ENCODE peak calls at places on chromosomes 12 and 14, in five cellular contexts. H, X, Z, Y and S are unnamed samples.

GRCh38 chr14:56592746-56593544 is 13.3 kb downstream of the TMEM260 start:
- DNase-seq in H (no peak), X (no peak), Z (no peak), Y (no peak), S (no peak)

GRCh38 chr14:61478971-61479473 is 157.6 kb downstream of the PRKCH start:
- DNase-seq in H (no peak), X (no peak), Z (no peak), Y (no peak), S (no peak)

GRCh38 chr12:1591029-1591428 is 3.4 kb downstream of the FBXL14 start:
- DNase-seq in H (peak), X (no peak), Z (no peak), Y (no peak), S (peak)

GRCh38 chr14:69693145-69693544 is 73.8 kb upstream of the SRSF5 start:
- DNase-seq in H (no peak), X (no peak), Z (no peak), Y (no peak), S (no peak)

GRCh38 chr12:124479680-124480468 is 87.5 kb downstream of the NCOR2 start:
- DNase-seq in H (no peak), X (no peak), Z (no peak), Y (no peak), S (no peak)

GRCh38 chr12:81167694-81168093 is 89.8 kb downstream of the ACSS3 start:
- DNase-seq in H (peak), X (no peak), Z (no peak), Y (no peak), S (no peak)

GRCh38 chr12:132550830-132551229 is 59.6 kb downstream of the LRCOL1 start:
- DNase-seq in H (no peak), X (no peak), Z (no peak), Y (no peak), S (no peak)

GRCh38 chr12:12648284-12648683 is 36.6 kb downstream of the CREBL2 start:
- DNase-seq in H (no peak), X (no peak), Z (no peak), Y (no peak), S (no peak)

GRCh38 chr12:42695490-42695995 is 106.0 kb upstream of the PRICKLE1 start:
- DNase-seq in H (no peak), X (no peak), Z (no peak), Y (no peak), S (no peak)

GRCh38 chr14:70047598-70048312 is 141.0 kb downstream of the SLC8A3 start:
- DNase-seq in H (no peak), X (no peak), Z (no peak), Y (no peak), S (no peak)

GRCh38 chr14:52735921-52736489 is 6.0 kb downstream of the STYX start:
- DNase-seq in H (peak), X (no peak), Z (no peak), Y (no peak), S (no peak)

GRCh38 chr14:77181124-77181602 is 435 bp upstream of the TMEM63C start:
- DNase-seq in H (no peak), X (no peak), Z (no peak), Y (no peak), S (no peak)

GRCh38 chr12:79591988-79592387 is 98.8 kb downstream of the PAWR start:
- DNase-seq in H (peak), X (no peak), Z (no peak), Y (no peak), S (no peak)

GRCh38 chr12:22046968-22047390 is 961 bp downstream of the CMAS start:
- DNase-seq in H (no peak), X (no peak), Z (no peak), Y (no peak), S (no peak)

GRCh38 chr14:104770851-104771272 is 17.9 kb downstream of the SIVA1 start:
- DNase-seq in H (no peak), X (no peak), Z (no peak), Y (no peak), S (no peak)

GRCh38 chr14:100406505-100407131 is 83.5 kb downstream of the SLC25A47 start:
- DNase-seq in H (peak), X (peak), Z (no peak), Y (no peak), S (no peak)

GRCh38 chr12:47602330-47602729 is 103.5 kb downstream of the RPAP3 start:
- DNase-seq in H (peak), X (no peak), Z (no peak), Y (no peak), S (no peak)

GRCh38 chr12:79555006-79555925 is 135.5 kb downstream of the PAWR start:
- DNase-seq in H (peak), X (no peak), Z (peak), Y (no peak), S (peak)

GRCh38 chr12:54634795-54635194 is at the start of gene LACRT:
- DNase-seq in H (no peak), X (no peak), Z (no peak), Y (no peak), S (no peak)

GRCh38 chr14:100070310-100070709 is 5.1 kb downstream of the EVL start:
- DNase-seq in H (no peak), X (no peak), Z (no peak), Y (no peak), S (no peak)

GRCh38 chr12:129870796-129871195 is 33.0 kb downstream of the TMEM132D start:
- DNase-seq in H (no peak), X (no peak), Z (no peak), Y (no peak), S (no peak)

GRCh38 chr12:114812858-114813761 is 129.1 kb upstream of the TBX3 start:
- DNase-seq in H (peak), X (no peak), Z (no peak), Y (peak), S (no peak)

GRCh38 chr12:67269632-67270578 is 747 bp downstream of the CAND1 start:
- DNase-seq in H (peak), X (peak), Z (peak), Y (no peak), S (no peak)

GRCh38 chr14:46197856-46198255 is 453.7 kb downstream of the RPL10L start:
- DNase-seq in H (peak), X (no peak), Z (no peak), Y (no peak), S (no peak)

GRCh38 chr12:119665164-119665929 is 2.6 kb upstream of the PRKAB1 start:
- DNase-seq in H (no peak), X (no peak), Z (no peak), Y (no peak), S (no peak)

GRCh38 chr14:92670177-92670576 is 78.2 kb downstream of the LGMN start:
- DNase-seq in H (peak), X (no peak), Z (no peak), Y (peak), S (peak)
- TF ChIP-seq CTCF in H (peak), X (no peak), Z (peak), Y (peak), S (peak)

DNA sequence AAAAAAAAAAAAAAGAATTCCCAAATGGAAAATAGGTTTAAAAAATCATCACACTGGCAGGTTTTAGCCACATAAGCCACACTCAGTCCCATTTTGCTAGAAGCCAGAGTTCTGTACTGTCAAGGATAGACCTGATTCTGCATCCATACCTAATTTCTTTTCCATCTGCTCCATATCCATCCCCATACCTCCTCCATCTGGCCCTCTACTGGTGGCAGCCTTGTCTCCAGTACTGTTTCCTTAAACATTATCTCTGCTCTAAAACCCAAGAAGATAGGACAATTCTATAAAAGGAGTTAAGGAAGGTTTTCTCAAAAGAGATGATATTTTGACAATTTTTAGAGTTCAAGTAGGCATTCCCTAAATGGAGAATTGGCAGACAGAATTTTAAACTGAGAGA is 26.0 kb upstream of the RXYLT1 start:
- DNase-seq in H (no peak), X (no peak), Z (no peak), Y (no peak), S (no peak)
- TF ChIP-seq CTCF in H (peak), X (no peak), Z (no peak), Y (peak), S (peak)

DNA sequence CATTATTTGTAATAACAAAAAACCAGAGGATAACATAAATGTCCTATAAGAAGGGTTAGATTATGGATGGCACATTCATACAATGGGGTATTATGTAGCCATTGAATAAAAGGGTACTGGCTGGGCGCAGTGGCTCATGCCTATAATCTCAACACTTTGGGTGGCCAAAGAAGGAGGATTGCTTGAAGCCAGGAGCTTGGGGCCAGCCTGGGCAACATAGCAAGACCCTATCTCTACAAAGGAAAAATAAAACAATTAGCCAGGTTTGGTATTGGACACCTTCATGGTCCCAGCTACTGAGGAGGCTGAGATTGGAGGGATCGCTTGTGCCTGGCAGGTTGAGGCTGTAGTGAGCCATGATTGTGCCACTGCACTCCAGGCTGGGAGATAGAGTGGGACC is 14.8 kb downstream of the PTPN11 start:
- DNase-seq in H (no peak), X (no peak), Z (no peak), Y (no peak), S (no peak)
- TF ChIP-seq CTCF in H (no peak), X (no peak), Z (no peak), Y (no peak), S (no peak)

GRCh38 chr12:41681898-41682297 is 462.8 kb downstream of the GXYLT1 start:
- DNase-seq in H (no peak), X (no peak), Z (no peak), Y (no peak), S (no peak)

GRCh38 chr12:41683513-41683912 is 461.2 kb downstream of the GXYLT1 start:
- DNase-seq in H (no peak), X (no peak), Z (no peak), Y (no peak), S (no peak)

GRCh38 chr12:41680155-41680554 is 464.5 kb downstream of the GXYLT1 start:
- DNase-seq in H (no peak), X (no peak), Z (no peak), Y (no peak), S (no peak)

GRCh38 chr12:41683023-41683422 is 461.7 kb downstream of the GXYLT1 start:
- DNase-seq in H (no peak), X (no peak), Z (no peak), Y (no peak), S (no peak)

GRCh38 chr12:41684997-41685396 is 459.7 kb downstream of the GXYLT1 start:
- DNase-seq in H (no peak), X (no peak), Z (no peak), Y (no peak), S (no peak)
- TF ChIP-seq CTCF in H (peak), X (no peak), Z (no peak), Y (no peak), S (no peak)

GRCh38 chr12:26058818-26059217 is 66.0 kb downstream of the BHLHE41 start:
- DNase-seq in H (peak), X (no peak), Z (no peak), Y (no peak), S (no peak)

GRCh38 chr12:26062006-26062405 is 62.8 kb downstream of the BHLHE41 start:
- DNase-seq in H (no peak), X (no peak), Z (no peak), Y (no peak), S (no peak)

GRCh38 chr12:26055087-26055486 is 69.8 kb downstream of the BHLHE41 start:
- DNase-seq in H (no peak), X (no peak), Z (no peak), Y (no peak), S (no peak)

GRCh38 chr12:26056335-26056734 is 68.5 kb downstream of the BHLHE41 start:
- DNase-seq in H (peak), X (peak), Z (no peak), Y (no peak), S (no peak)

DNA sequence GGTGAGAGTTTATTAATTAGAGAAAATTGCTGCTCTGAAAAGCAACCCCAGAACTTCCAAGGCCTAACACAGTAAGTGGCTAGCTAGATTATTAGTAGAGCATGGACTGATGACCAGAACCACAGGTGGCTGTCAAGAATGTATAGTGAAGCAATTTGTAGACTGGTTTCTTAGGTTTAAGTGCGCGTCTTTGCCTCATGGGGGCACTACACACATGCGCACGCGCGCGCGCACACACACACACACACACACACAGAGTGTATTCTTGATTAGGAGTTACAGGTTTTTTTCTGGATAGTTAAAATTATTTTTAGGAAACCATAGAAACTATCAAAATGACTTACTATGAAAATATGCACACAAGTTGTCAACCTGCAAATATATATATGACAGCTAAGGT is 66.5 kb downstream of the BHLHE41 start:
- DNase-seq in H (peak), X (no peak), Z (no peak), Y (no peak), S (no peak)
- TF ChIP-seq CTCF in H (no peak), X (no peak), Z (no peak), Y (no peak), S (peak)

GRCh38 chr14:64773046-64773445 is 68.8 kb downstream of the PLEKHG3 start:
- DNase-seq in H (no peak), X (no peak), Z (no peak), Y (no peak), S (no peak)

GRCh38 chr14:64771161-64771560 is 66.9 kb downstream of the PLEKHG3 start:
- DNase-seq in H (no peak), X (no peak), Z (no peak), Y (no peak), S (no peak)

GRCh38 chr14:64770751-64771150 is 66.5 kb downstream of the PLEKHG3 start:
- DNase-seq in H (no peak), X (no peak), Z (no peak), Y (no peak), S (no peak)

GRCh38 chr14:64773577-64773976 is 69.4 kb downstream of the PLEKHG3 start:
- DNase-seq in H (no peak), X (no peak), Z (no peak), Y (no peak), S (no peak)

DNA sequence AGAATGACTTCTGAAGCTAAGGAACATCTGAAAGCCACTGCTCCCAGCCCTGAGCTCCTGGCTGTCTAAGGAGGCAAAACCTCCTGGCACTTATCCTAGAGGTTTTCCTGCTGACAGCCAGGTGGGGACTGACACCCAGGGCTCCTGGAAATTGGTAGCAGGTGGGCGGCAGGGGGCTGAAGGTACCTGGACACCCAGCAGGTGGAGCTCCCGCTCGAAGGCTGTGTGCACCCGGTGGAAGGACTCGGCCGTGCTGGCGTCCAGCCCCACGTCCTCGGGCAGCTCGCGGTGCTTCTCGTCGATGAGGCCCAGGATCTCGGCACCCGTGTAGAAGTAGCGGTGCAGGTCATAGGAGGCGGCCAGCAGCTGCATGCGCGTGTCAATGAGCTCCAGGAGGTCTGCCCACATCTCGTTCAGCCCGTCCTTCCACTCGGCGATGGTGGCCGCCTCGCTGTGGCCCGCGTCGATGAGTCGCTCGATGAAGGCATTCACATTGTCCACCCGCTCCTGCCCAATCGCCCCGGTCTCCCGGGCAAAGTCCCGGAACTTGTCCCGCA is 68.2 kb downstream of the PLEKHG3 start:
- DNase-seq in H (no peak), X (no peak), Z (no peak), Y (no peak), S (no peak)
- TF ChIP-seq CTCF in H (no peak), X (no peak), Z (no peak), Y (no peak), S (peak)

DNA sequence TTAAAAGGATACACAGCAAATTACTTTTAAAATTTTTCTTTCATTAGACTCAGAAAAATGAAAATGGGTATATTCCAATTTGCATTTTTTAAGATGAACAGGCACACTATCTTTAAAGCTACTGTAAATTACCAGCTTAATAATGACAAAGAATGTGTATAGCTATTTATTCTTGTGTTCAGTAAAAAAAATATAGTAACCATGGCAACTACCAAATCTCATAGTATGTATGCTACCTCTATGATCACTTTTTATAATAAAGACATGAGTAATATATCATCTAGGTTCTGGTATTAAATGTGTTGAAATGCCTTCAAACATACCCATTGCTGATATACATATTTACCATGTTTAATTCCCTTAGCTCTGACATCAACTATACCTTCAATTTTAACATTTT is 383.2 kb downstream of the FOXG1 start:
- DNase-seq in H (no peak), X (no peak), Z (no peak), Y (no peak), S (no peak)
- TF ChIP-seq CTCF in H (no peak), X (no peak), Z (no peak), Y (no peak), S (no peak)